ENCODE peak calls at places on chromosomes 2 and 18, in eight cellular contexts. Z, V, W, G, T, B, J and F are unnamed samples.

GRCh38 chr2:240703417-240704341 is 12.0 kb downstream of the AQP12A start:
- DNase-seq in W (no peak), J (no peak), G (no peak), B (peak), Z (no peak), V (no peak), T (no peak), F (no peak)

GRCh38 chr2:100875516-100876230 is 55.7 kb downstream of the NPAS2 start:
- DNase-seq in G (no peak), V (peak), J (peak), T (no peak), B (peak), W (peak), Z (no peak), F (no peak)

GRCh38 chr2:231795525-231796327 is 9.5 kb downstream of the COPS7B start:
- DNase-seq in T (peak), V (peak), Z (no peak), B (peak), G (no peak), J (peak), W (peak), F (peak)

GRCh38 chr2:219632758-219633101 is 5.3 kb downstream of the SLC4A3 start:
- DNase-seq in G (no peak), J (no peak), T (no peak), W (no peak), Z (no peak), V (no peak), B (peak), F (no peak)

GRCh38 chr2:226797989-226798421 is 1.6 kb downstream of the IRS1 start:
- DNase-seq in Z (no peak), W (no peak), V (no peak), G (no peak), J (peak), T (peak), B (peak), F (no peak)

GRCh38 chr18:79166702-79167101 is 97.5 kb downstream of the ATP9B start:
- DNase-seq in V (no peak), T (no peak), Z (no peak), J (no peak), W (no peak), G (no peak), B (no peak), F (no peak)

GRCh38 chr18:67553471-67553870 is 37.0 kb upstream of the DSEL start:
- DNase-seq in T (no peak), J (peak), V (peak), G (no peak), W (no peak), B (no peak), Z (no peak), F (no peak)

GRCh38 chr2:159742846-159743245 is 30.5 kb downstream of the MARCHF7 start:
- DNase-seq in J (no peak), Z (no peak), T (no peak), B (no peak), V (no peak), W (no peak), G (no peak), F (no peak)

GRCh38 chr2:120539421-120539936 is 193.5 kb downstream of the INHBB start:
- DNase-seq in T (no peak), J (no peak), V (no peak), Z (no peak), G (no peak), B (no peak), W (no peak), F (no peak)

GRCh38 chr18:57422313-57422872 is 12.8 kb upstream of the ONECUT2 start:
- DNase-seq in V (no peak), J (no peak), G (no peak), W (no peak), B (no peak), Z (no peak), T (no peak), F (no peak)

GRCh38 chr2:240814280-240814679 is 5.7 kb downstream of the KIF1A start:
- DNase-seq in W (no peak), J (no peak), Z (no peak), V (no peak), B (no peak), G (no peak), T (no peak), F (no peak)

GRCh38 chr2:180017764-180018163 is 10.7 kb upstream of the CWC22 start:
- DNase-seq in V (peak), T (no peak), W (peak), J (peak), B (peak), Z (no peak), G (peak), F (peak)

GRCh38 chr18:55136864-55137263 is 177.6 kb upstream of the CCDC68 start:
- DNase-seq in B (no peak), J (peak), V (peak), T (no peak), G (no peak), W (peak), Z (no peak), F (peak)

GRCh38 chr2:191970867-191971266 is 124.0 kb upstream of the CAVIN2 start:
- DNase-seq in W (no peak), G (no peak), Z (no peak), B (no peak), J (no peak), V (no peak), T (no peak), F (no peak)

GRCh38 chr2:141994066-141994465 is 136.8 kb downstream of the LRP1B start:
- DNase-seq in W (no peak), B (no peak), G (no peak), J (no peak), T (no peak), Z (no peak), V (no peak), F (no peak)

GRCh38 chr2:118310016-118310877 is 222.0 kb downstream of the INSIG2 start:
- DNase-seq in G (no peak), J (peak), Z (peak), B (no peak), T (no peak), V (peak), W (peak), F (peak)

GRCh38 chr2:29629495-29629894 is 291.9 kb downstream of the ALK start:
- DNase-seq in G (no peak), B (no peak), T (no peak), Z (no peak), W (no peak), J (no peak), V (no peak), F (no peak)

GRCh38 chr2:240465268-240465764 is 29.9 kb downstream of the GPC1 start:
- DNase-seq in V (no peak), G (no peak), W (no peak), Z (no peak), B (peak), T (peak), J (no peak), F (no peak)

GRCh38 chr18:62723666-62724281 is 8.4 kb downstream of the PHLPP1 start:
- DNase-seq in T (no peak), W (peak), V (no peak), G (no peak), B (no peak), J (no peak), Z (no peak), F (no peak)

GRCh38 chr18:31206787-31207381 is 44.2 kb upstream of the DSC1 start:
- DNase-seq in V (peak), T (peak), G (peak), B (peak), J (peak), Z (no peak), W (peak), F (peak)

DNA sequence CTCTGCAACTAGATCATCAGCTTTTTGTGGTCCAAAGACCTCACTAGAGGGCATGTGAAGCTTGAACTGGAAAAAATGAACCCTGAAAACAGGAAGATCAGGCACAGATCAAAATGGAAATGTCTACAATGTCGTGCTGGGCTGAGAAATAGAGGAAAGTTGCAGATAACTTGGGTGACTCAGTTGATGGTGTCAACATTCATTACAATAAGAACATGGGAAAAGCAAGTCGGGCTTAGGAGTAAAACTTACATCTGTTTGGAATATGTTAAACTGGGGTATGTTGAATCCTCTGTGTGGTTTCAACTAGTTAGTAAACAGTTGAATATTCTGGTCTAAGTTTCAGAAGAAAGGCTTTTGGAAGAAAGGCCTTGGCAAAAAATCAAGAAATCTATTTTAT is 940.4 kb downstream of the ERBB4 start:
- DNase-seq in V (peak), G (no peak), Z (no peak), T (no peak), W (no peak), J (no peak), B (no peak), F (no peak)
- TF ChIP-seq CTCF in V (no peak), G (no peak), Z (no peak), T (no peak), W (no peak), J (no peak), B (no peak), F (no peak)

GRCh38 chr18:76529433-76529811 is 34.4 kb upstream of the ZNF516 start:
- DNase-seq in J (no peak), V (no peak), G (no peak), W (no peak), T (no peak), B (no peak), Z (no peak), F (no peak)
- H3K4me3 ChIP-seq in J (no peak), V (no peak), G (no peak), W (no peak), T (no peak), B (peak), Z (peak), F (peak)

GRCh38 chr2:69734858-69735574 is 6.9 kb upstream of the ANXA4 start:
- DNase-seq in W (no peak), V (no peak), T (no peak), J (no peak), Z (no peak), B (no peak), G (no peak), F (no peak)
- TF ChIP-seq CTCF in W (no peak), V (no peak), T (no peak), J (peak), Z (no peak), B (no peak), G (no peak), F (peak)

GRCh38 chr2:196276421-196276820 is 105.0 kb upstream of the STK17B start:
- DNase-seq in G (no peak), B (no peak), W (no peak), V (no peak), T (no peak), Z (no peak), J (no peak), F (no peak)
- H3K4me3 ChIP-seq in G (no peak), B (no peak), W (no peak), V (no peak), T (no peak), Z (no peak), J (no peak), F (no peak)

DNA sequence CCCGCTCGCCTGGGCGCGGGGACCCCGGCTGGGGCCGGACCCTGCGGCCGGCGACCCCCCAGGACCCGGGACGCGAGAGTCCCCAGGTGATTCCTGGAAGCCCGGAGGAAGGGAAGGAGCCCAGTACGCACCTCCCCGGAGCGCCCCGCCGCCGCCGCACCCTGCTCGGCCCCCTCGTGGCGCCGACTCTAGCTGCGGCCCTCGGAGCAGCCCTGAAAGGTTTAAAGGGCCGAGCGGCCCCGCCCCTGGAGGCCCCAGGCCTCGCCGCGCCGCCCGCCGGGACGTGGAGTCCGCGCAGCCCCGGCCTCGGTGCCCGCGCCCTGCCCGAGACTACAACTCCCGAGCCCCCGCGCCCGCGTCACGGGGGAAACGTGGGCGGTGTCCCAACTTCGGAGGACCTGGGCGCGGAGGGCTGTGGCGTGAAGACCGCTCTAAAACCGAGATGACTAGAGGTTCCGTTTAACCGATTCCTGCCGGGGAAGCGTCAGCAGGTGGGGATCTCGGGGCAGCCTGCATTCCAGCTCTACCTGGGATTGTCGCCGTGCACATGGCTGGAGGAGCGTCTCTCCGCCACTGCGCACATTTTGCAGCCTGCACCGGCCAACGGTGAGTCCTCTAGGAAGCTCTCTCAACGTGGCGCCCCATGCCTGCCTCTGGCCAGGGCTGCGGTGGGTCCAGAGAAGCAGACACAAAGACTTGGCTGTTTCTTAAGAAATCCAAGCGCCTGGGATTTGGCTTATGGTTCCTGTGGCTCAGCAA is at the start of gene TMEM150A:
- DNase-seq in J (peak), G (peak), W (peak), B (peak), Z (peak), V (peak), T (peak), F (peak)
- TF ChIP-seq CTCF in J (peak), G (no peak), W (peak), B (no peak), Z (no peak), V (no peak), T (no peak), F (no peak)

GRCh38 chr2:166519391-166519962 is 25.4 kb upstream of the SCN7A start:
- DNase-seq in J (no peak), Z (no peak), G (no peak), W (no peak), T (no peak), V (no peak), B (no peak), F (no peak)
- H3K4me3 ChIP-seq in J (no peak), Z (no peak), G (no peak), W (no peak), T (no peak), V (no peak), B (no peak), F (no peak)

GRCh38 chr2:235746257-235746934 is 252.6 kb downstream of the AGAP1 start:
- DNase-seq in Z (peak), V (peak), W (peak), B (peak), G (peak), T (peak), J (peak), F (peak)
- TF ChIP-seq CTCF in Z (peak), V (peak), W (peak), B (no peak), G (peak), T (peak), J (peak), F (peak)

DNA sequence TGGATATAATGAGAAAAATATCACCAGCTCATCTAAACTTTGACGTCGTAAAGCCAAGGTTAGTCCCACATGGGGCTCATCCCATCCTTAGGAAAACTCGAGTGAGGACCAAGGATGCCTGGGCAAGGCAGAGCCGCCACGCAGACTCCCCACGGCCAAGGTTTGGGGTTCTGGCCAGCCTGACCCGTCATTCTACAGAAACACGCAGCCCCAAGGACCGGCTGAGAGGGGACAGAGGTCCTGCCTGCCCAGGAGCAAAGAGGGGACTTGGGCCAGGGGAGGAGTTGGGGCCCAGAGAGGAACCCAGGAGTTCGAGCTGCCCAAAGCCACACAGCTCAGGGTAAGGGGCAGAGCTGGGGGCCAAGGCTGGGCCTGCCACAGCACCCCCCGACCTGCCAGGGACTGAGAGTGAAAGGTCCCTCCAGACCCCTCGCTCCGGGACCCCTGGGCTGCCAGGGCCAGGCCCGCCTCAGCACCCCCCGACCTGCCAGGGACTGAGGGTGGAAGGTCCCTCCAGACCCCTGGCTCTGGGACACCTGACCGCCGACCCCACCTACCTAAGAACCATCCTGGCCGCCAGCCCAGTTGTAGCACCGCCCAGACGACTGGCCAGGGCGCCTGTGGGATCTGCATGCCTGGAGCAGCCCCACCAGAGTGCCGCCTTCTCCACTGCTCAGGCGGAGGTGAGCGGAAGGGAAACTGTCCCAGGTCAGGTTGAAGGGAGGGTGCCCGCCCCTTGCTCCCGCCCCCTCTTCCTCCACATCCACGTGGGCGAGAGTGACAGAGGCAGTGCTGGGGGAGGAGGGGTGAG is at the start of gene PDCD1:
- DNase-seq in J (no peak), W (no peak), G (no peak), T (no peak), B (peak), V (no peak), Z (no peak), F (no peak)
- H3K4me3 ChIP-seq in J (no peak), W (no peak), G (no peak), T (no peak), B (peak), V (no peak), Z (peak), F (peak)